ENCODE peak calls at places on chromosomes 16 and 17, in ten cellular contexts. One of them, this sample, is unnamed.

GRCh38 chr17:61064087-61064951 is 335.3 kb upstream of the TBX2 start:
- DNase-seq in HFF-Myc: no peak
- DNase-seq in transverse colon: no peak
- DNase-seq in heart left ventricle: no peak
- DNase-seq in choroid plexus epithelial cell: peak
- DNase-seq in astrocyte of the cerebellum: no peak
- DNase-seq in lung: no peak
- DNase-seq in IMR-90: no peak
- DNase-seq in epithelial cell of proximal tubule: no peak
- DNase-seq in cardiac muscle cell: no peak
- DNase-seq in this sample: no peak

GRCh38 chr17:1153795-1154546 is 25.8 kb downstream of the ABR start:
- DNase-seq in HFF-Myc: no peak
- DNase-seq in transverse colon: peak
- DNase-seq in heart left ventricle: peak
- DNase-seq in choroid plexus epithelial cell: peak
- DNase-seq in astrocyte of the cerebellum: peak
- DNase-seq in lung: peak
- DNase-seq in IMR-90: peak
- DNase-seq in epithelial cell of proximal tubule: no peak
- DNase-seq in cardiac muscle cell: peak
- DNase-seq in this sample: no peak

GRCh38 chr16:2968368-2968737 is 795 bp upstream of the PAQR4 start:
- DNase-seq in HFF-Myc: no peak
- DNase-seq in transverse colon: peak
- DNase-seq in heart left ventricle: peak
- DNase-seq in choroid plexus epithelial cell: no peak
- DNase-seq in astrocyte of the cerebellum: no peak
- DNase-seq in lung: no peak
- DNase-seq in IMR-90: no peak
- DNase-seq in epithelial cell of proximal tubule: no peak
- DNase-seq in cardiac muscle cell: no peak
- DNase-seq in this sample: peak

GRCh38 chr17:37305406-37305905 is 70.3 kb upstream of the C17orf78 start:
- DNase-seq in HFF-Myc: no peak
- DNase-seq in transverse colon: no peak
- DNase-seq in heart left ventricle: no peak
- DNase-seq in choroid plexus epithelial cell: no peak
- DNase-seq in astrocyte of the cerebellum: no peak
- DNase-seq in lung: no peak
- DNase-seq in IMR-90: no peak
- DNase-seq in epithelial cell of proximal tubule: no peak
- DNase-seq in cardiac muscle cell: no peak
- DNase-seq in this sample: no peak

GRCh38 chr17:66952681-66953638 is 11.5 kb upstream of the CACNG4 start:
- DNase-seq in HFF-Myc: no peak
- DNase-seq in transverse colon: no peak
- DNase-seq in heart left ventricle: no peak
- DNase-seq in choroid plexus epithelial cell: no peak
- DNase-seq in astrocyte of the cerebellum: no peak
- DNase-seq in lung: no peak
- DNase-seq in IMR-90: no peak
- DNase-seq in epithelial cell of proximal tubule: no peak
- DNase-seq in cardiac muscle cell: no peak
- DNase-seq in this sample: no peak

GRCh38 chr16:9874233-9874632 is 308.0 kb downstream of the GRIN2A start:
- DNase-seq in HFF-Myc: no peak
- DNase-seq in transverse colon: no peak
- DNase-seq in heart left ventricle: no peak
- DNase-seq in choroid plexus epithelial cell: no peak
- DNase-seq in astrocyte of the cerebellum: no peak
- DNase-seq in lung: no peak
- DNase-seq in IMR-90: no peak
- DNase-seq in epithelial cell of proximal tubule: no peak
- DNase-seq in cardiac muscle cell: no peak
- DNase-seq in this sample: no peak

GRCh38 chr16:2819179-2819938 is 2.3 kb downstream of the PRSS21 start:
- DNase-seq in HFF-Myc: no peak
- DNase-seq in transverse colon: peak
- DNase-seq in heart left ventricle: no peak
- DNase-seq in choroid plexus epithelial cell: no peak
- DNase-seq in astrocyte of the cerebellum: no peak
- DNase-seq in lung: no peak
- DNase-seq in IMR-90: no peak
- DNase-seq in epithelial cell of proximal tubule: no peak
- DNase-seq in cardiac muscle cell: no peak
- DNase-seq in this sample: no peak

GRCh38 chr16:87635541-87636049 is 33.3 kb downstream of the JPH3 start:
- DNase-seq in HFF-Myc: no peak
- DNase-seq in transverse colon: peak
- DNase-seq in heart left ventricle: no peak
- DNase-seq in choroid plexus epithelial cell: peak
- DNase-seq in astrocyte of the cerebellum: no peak
- DNase-seq in lung: peak
- DNase-seq in IMR-90: peak
- DNase-seq in epithelial cell of proximal tubule: no peak
- DNase-seq in cardiac muscle cell: peak
- DNase-seq in this sample: peak

GRCh38 chr17:17398188-17398927 is 78.4 kb upstream of the MED9 start:
- DNase-seq in HFF-Myc: no peak
- DNase-seq in transverse colon: no peak
- DNase-seq in heart left ventricle: peak
- DNase-seq in choroid plexus epithelial cell: no peak
- DNase-seq in astrocyte of the cerebellum: no peak
- DNase-seq in lung: no peak
- DNase-seq in IMR-90: peak
- DNase-seq in epithelial cell of proximal tubule: no peak
- DNase-seq in cardiac muscle cell: peak
- DNase-seq in this sample: no peak

GRCh38 chr16:1929105-1929504 is 10.9 kb upstream of the HS3ST6 start:
- DNase-seq in HFF-Myc: no peak
- DNase-seq in transverse colon: no peak
- DNase-seq in heart left ventricle: no peak
- DNase-seq in choroid plexus epithelial cell: no peak
- DNase-seq in astrocyte of the cerebellum: no peak
- DNase-seq in lung: no peak
- DNase-seq in IMR-90: no peak
- DNase-seq in epithelial cell of proximal tubule: no peak
- DNase-seq in cardiac muscle cell: peak
- DNase-seq in this sample: no peak

GRCh38 chr17:72492494-72492893 is 371.7 kb downstream of the SOX9 start:
- DNase-seq in HFF-Myc: no peak
- DNase-seq in transverse colon: no peak
- DNase-seq in heart left ventricle: no peak
- DNase-seq in choroid plexus epithelial cell: no peak
- DNase-seq in astrocyte of the cerebellum: no peak
- DNase-seq in lung: no peak
- DNase-seq in IMR-90: no peak
- DNase-seq in epithelial cell of proximal tubule: no peak
- DNase-seq in cardiac muscle cell: no peak
- DNase-seq in this sample: no peak

GRCh38 chr17:62870581-62870964 is 62.5 kb upstream of the MARCHF10 start:
- DNase-seq in HFF-Myc: no peak
- DNase-seq in transverse colon: no peak
- DNase-seq in heart left ventricle: no peak
- DNase-seq in choroid plexus epithelial cell: no peak
- DNase-seq in astrocyte of the cerebellum: no peak
- DNase-seq in lung: no peak
- DNase-seq in IMR-90: no peak
- DNase-seq in epithelial cell of proximal tubule: no peak
- DNase-seq in cardiac muscle cell: no peak
- DNase-seq in this sample: no peak

GRCh38 chr17:57707892-57708291 is 37.2 kb downstream of the CCDC182 start:
- DNase-seq in HFF-Myc: no peak
- DNase-seq in transverse colon: no peak
- DNase-seq in heart left ventricle: no peak
- DNase-seq in choroid plexus epithelial cell: peak
- DNase-seq in astrocyte of the cerebellum: no peak
- DNase-seq in lung: peak
- DNase-seq in IMR-90: peak
- DNase-seq in epithelial cell of proximal tubule: no peak
- DNase-seq in cardiac muscle cell: peak
- DNase-seq in this sample: no peak

GRCh38 chr17:57963149-57963511 is 7.9 kb upstream of the CUEDC1 start:
- DNase-seq in HFF-Myc: no peak
- DNase-seq in transverse colon: no peak
- DNase-seq in heart left ventricle: no peak
- DNase-seq in choroid plexus epithelial cell: no peak
- DNase-seq in astrocyte of the cerebellum: no peak
- DNase-seq in lung: no peak
- DNase-seq in IMR-90: no peak
- DNase-seq in epithelial cell of proximal tubule: no peak
- DNase-seq in cardiac muscle cell: no peak
- DNase-seq in this sample: no peak

GRCh38 chr16:85477801-85478363 is 135.2 kb upstream of the GSE1 start:
- DNase-seq in HFF-Myc: no peak
- DNase-seq in transverse colon: no peak
- DNase-seq in heart left ventricle: no peak
- DNase-seq in choroid plexus epithelial cell: peak
- DNase-seq in astrocyte of the cerebellum: no peak
- DNase-seq in lung: no peak
- DNase-seq in IMR-90: no peak
- DNase-seq in epithelial cell of proximal tubule: no peak
- DNase-seq in cardiac muscle cell: peak
- DNase-seq in this sample: no peak

GRCh38 chr17:61404702-61405046 is 5.0 kb downstream of the TBX2 start:
- DNase-seq in HFF-Myc: no peak
- DNase-seq in transverse colon: no peak
- DNase-seq in heart left ventricle: peak
- DNase-seq in choroid plexus epithelial cell: no peak
- DNase-seq in astrocyte of the cerebellum: no peak
- DNase-seq in lung: no peak
- DNase-seq in IMR-90: peak
- DNase-seq in epithelial cell of proximal tubule: no peak
- DNase-seq in cardiac muscle cell: no peak
- DNase-seq in this sample: no peak

DNA sequence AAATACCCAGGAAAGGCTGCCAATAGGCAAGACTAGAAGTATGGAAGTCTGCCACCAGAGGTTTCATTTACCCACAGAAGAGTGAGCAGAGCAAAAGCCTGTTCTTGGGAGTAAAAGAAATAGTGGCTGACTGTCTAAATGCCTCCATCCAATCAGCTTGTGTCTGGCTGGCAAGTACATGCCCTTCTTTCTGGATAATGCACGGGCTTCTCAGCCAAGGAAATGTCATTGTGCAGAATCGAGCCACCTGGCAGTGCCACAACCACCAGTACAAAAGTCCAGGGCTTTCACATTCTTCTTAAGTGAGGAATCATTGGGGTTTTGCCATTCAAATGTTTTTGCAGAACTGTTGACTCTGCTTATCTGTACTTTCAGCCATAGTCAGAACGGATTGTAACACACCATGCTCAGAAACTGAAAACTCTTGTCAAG is 10.1 kb upstream of the ERCC4 start:
- DNase-seq in HFF-Myc: no peak
- DNase-seq in transverse colon: no peak
- DNase-seq in heart left ventricle: no peak
- DNase-seq in choroid plexus epithelial cell: peak
- DNase-seq in astrocyte of the cerebellum: peak
- DNase-seq in lung: peak
- DNase-seq in IMR-90: peak
- DNase-seq in epithelial cell of proximal tubule: no peak
- DNase-seq in cardiac muscle cell: peak
- DNase-seq in this sample: no peak
- TF ChIP-seq CTCF in HFF-Myc: no peak
- TF ChIP-seq CTCF in transverse colon: no peak
- TF ChIP-seq CTCF in heart left ventricle: no peak
- TF ChIP-seq CTCF in choroid plexus epithelial cell: no peak
- TF ChIP-seq CTCF in astrocyte of the cerebellum: no peak
- TF ChIP-seq CTCF in lung: no peak
- TF ChIP-seq CTCF in IMR-90: no peak
- TF ChIP-seq CTCF in epithelial cell of proximal tubule: no peak
- TF ChIP-seq CTCF in cardiac muscle cell: no peak
- TF ChIP-seq CTCF in this sample: no peak

DNA sequence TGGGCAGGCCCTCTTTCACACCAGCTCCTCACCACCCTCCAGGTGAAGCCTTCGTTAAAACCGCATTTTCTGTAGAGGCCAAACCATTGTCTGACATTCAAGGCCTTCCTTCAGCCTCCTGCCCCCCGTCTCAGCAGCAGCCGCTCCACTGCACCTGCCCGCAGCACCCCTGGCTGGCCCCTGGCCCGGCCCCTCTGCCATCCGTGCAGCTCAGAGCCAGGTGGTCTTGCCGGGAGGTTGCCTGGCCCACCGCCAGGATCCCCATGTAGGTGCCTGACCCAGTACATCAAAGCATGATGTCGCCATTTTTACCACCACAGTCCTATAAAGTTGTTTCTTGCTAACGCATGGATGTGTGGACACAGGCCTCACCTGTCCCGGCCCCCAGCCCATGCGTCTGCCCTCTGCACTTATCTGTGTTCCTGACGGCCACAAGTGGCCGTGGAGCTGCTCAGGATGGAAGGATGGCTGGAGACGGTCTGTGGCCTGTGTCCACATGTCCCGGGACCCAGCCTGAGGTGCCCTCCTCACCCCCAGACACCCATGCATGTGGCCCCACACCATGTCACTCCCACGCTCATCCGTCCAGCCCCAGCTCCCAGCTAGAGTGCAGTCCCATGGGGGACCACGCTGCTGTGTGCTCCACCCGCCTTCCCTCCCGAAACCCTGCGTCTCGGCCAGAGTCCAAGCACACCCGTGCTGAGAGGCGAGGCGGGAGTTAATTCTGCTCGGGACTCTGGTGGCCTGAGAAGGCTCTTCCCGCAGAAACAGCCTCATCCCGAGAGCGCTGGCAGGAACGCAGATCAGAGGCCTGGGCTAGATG is 89.2 kb upstream of the CHMP6 start:
- DNase-seq in HFF-Myc: no peak
- DNase-seq in transverse colon: no peak
- DNase-seq in heart left ventricle: no peak
- DNase-seq in choroid plexus epithelial cell: no peak
- DNase-seq in astrocyte of the cerebellum: no peak
- DNase-seq in lung: no peak
- DNase-seq in IMR-90: no peak
- DNase-seq in epithelial cell of proximal tubule: no peak
- DNase-seq in cardiac muscle cell: no peak
- DNase-seq in this sample: no peak
- H3K4me3 ChIP-seq in HFF-Myc: no peak
- H3K4me3 ChIP-seq in transverse colon: no peak
- H3K4me3 ChIP-seq in heart left ventricle: no peak
- H3K4me3 ChIP-seq in choroid plexus epithelial cell: no peak
- H3K4me3 ChIP-seq in astrocyte of the cerebellum: no peak
- H3K4me3 ChIP-seq in lung: no peak
- H3K4me3 ChIP-seq in IMR-90: no peak
- H3K4me3 ChIP-seq in epithelial cell of proximal tubule: no peak
- H3K4me3 ChIP-seq in cardiac muscle cell: no peak
- H3K4me3 ChIP-seq in this sample: no peak

GRCh38 chr17:75679706-75680201 is 12.6 kb downstream of the SAP30BP start:
- DNase-seq in HFF-Myc: no peak
- DNase-seq in transverse colon: peak
- DNase-seq in heart left ventricle: no peak
- DNase-seq in choroid plexus epithelial cell: peak
- DNase-seq in astrocyte of the cerebellum: no peak
- DNase-seq in lung: peak
- DNase-seq in IMR-90: no peak
- DNase-seq in epithelial cell of proximal tubule: no peak
- DNase-seq in cardiac muscle cell: peak
- DNase-seq in this sample: no peak
- TF ChIP-seq CTCF in HFF-Myc: peak
- TF ChIP-seq CTCF in transverse colon: peak
- TF ChIP-seq CTCF in heart left ventricle: peak
- TF ChIP-seq CTCF in choroid plexus epithelial cell: peak
- TF ChIP-seq CTCF in astrocyte of the cerebellum: peak
- TF ChIP-seq CTCF in lung: peak
- TF ChIP-seq CTCF in IMR-90: no peak
- TF ChIP-seq CTCF in epithelial cell of proximal tubule: peak
- TF ChIP-seq CTCF in cardiac muscle cell: peak
- TF ChIP-seq CTCF in this sample: no peak

GRCh38 chr16:6105115-6105514 is 1007.5 kb upstream of the EEF2KMT start:
- DNase-seq in HFF-Myc: no peak
- DNase-seq in transverse colon: no peak
- DNase-seq in heart left ventricle: no peak
- DNase-seq in choroid plexus epithelial cell: no peak
- DNase-seq in astrocyte of the cerebellum: no peak
- DNase-seq in lung: no peak
- DNase-seq in IMR-90: no peak
- DNase-seq in epithelial cell of proximal tubule: no peak
- DNase-seq in cardiac muscle cell: no peak
- DNase-seq in this sample: no peak
- H3K4me3 ChIP-seq in HFF-Myc: no peak
- H3K4me3 ChIP-seq in transverse colon: no peak
- H3K4me3 ChIP-seq in heart left ventricle: no peak
- H3K4me3 ChIP-seq in choroid plexus epithelial cell: no peak
- H3K4me3 ChIP-seq in astrocyte of the cerebellum: no peak
- H3K4me3 ChIP-seq in lung: no peak
- H3K4me3 ChIP-seq in IMR-90: no peak
- H3K4me3 ChIP-seq in epithelial cell of proximal tubule: no peak
- H3K4me3 ChIP-seq in cardiac muscle cell: no peak
- H3K4me3 ChIP-seq in this sample: no peak

This sample was measured in GM12865.